ENCODE peak calls at places on chromosomes 11 and 22, in eight cellular contexts. R is retina; V is HEK293T; T is stimulated activated effector memory CD8-positive, alpha-beta T cell treated with anti-CD3 and anti-CD28 coated beads, Interleukin-12 subunit alpha, Interleukin-12 subunit beta, amount 100 ng/mL, for 72 hours; L is RCC 7860; J is epithelial cell of prostate; Q is sciatic nerve; A is A172. U is an unnamed sample.

GRCh38 chr11:126335463-126335760 is 20.1 kb upstream of the ST3GAL4 start:
- DNase-seq in T (no peak), L (no peak), A (no peak), Q (no peak), V (no peak), J (no peak), R (no peak), U (no peak)

GRCh38 chr11:46600162-46600561 is 6.3 kb upstream of the AMBRA1 start:
- DNase-seq in A (no peak), T (no peak), J (no peak), V (no peak), L (no peak), Q (no peak), R (no peak), U (no peak)

GRCh38 chr11:126843096-126843495 is 157.5 kb downstream of the KIRREL3 start:
- DNase-seq in V (no peak), J (no peak), A (no peak), Q (no peak), L (peak; percentile 42), R (no peak), T (no peak), U (no peak)

GRCh38 chr11:119764108-119764874 is 35.3 kb upstream of the NECTIN1 start:
- DNase-seq in J (no peak), R (peak; percentile 86), A (no peak), L (no peak), Q (no peak), V (no peak), T (no peak), U (no peak)

GRCh38 chr11:65786786-65787636 is at the start of gene OVOL1:
- DNase-seq in R (peak; percentile 47), Q (no peak), L (no peak), J (no peak), A (no peak), V (no peak), T (no peak), U (no peak)

GRCh38 chr22:37186228-37186996 is 1.6 kb downstream of the C1QTNF6 start:
- DNase-seq in A (peak; percentile 46), L (peak; percentile 36), J (no peak), Q (peak; percentile 42), V (peak; percentile 85), T (peak; percentile 32), R (peak; percentile 43), U (no peak)

GRCh38 chr11:76263166-76263565 is 56.9 kb upstream of the WNT11 start:
- DNase-seq in Q (no peak), J (no peak), R (no peak), V (no peak), T (no peak), L (no peak), A (no peak), U (no peak)

GRCh38 chr22:23373601-23374000 is 193.3 kb downstream of the BCR start:
- DNase-seq in J (no peak), T (no peak), L (no peak), V (no peak), A (no peak), Q (no peak), R (no peak), U (peak; percentile 19)

GRCh38 chr11:19995131-19995530 is 165.1 kb downstream of the DBX1 start:
- DNase-seq in L (peak; percentile 9), V (no peak), R (no peak), Q (no peak), T (no peak), A (peak; percentile 19), J (peak; percentile 82), U (no peak)

GRCh38 chr11:121406291-121406690 is 45.8 kb upstream of the SORL1 start:
- DNase-seq in L (no peak), A (no peak), T (no peak), Q (no peak), J (no peak), R (no peak), V (no peak), U (no peak)

GRCh38 chr22:41913040-41913719 is 1.7 kb downstream of the SHISA8 start:
- DNase-seq in A (no peak), R (no peak), L (no peak), J (no peak), Q (no peak), V (no peak), T (no peak), U (no peak)

GRCh38 chr11:70663815-70664214 is 265.5 kb downstream of the CTTN start:
- DNase-seq in A (no peak), R (no peak), L (no peak), J (no peak), Q (no peak), V (no peak), T (no peak), U (no peak)

GRCh38 chr11:21704539-21704938 is 488.3 kb upstream of the ANO5 start:
- DNase-seq in A (no peak), T (no peak), J (no peak), V (no peak), Q (no peak), L (no peak), R (no peak), U (no peak)

GRCh38 chr11:46238967-46239800 is 38.3 kb upstream of the CREB3L1 start:
- DNase-seq in Q (peak; percentile 90), R (peak; percentile 96), J (no peak), V (peak; percentile 85), L (peak; percentile 76), A (peak; percentile 74), T (peak; percentile 88), U (peak; percentile 88)

GRCh38 chr22:27075891-27076290 is 418.5 kb downstream of the MIAT start:
- DNase-seq in Q (no peak), R (peak; percentile 47), A (no peak), L (no peak), V (no peak), T (no peak), J (no peak), U (no peak)

GRCh38 chr22:43820671-43821305 is 8.7 kb upstream of the EFCAB6 start:
- DNase-seq in T (no peak), A (no peak), L (no peak), J (no peak), V (no peak), Q (peak; percentile 42), R (no peak), U (peak; percentile 17)

GRCh38 chr22:43136255-43136654 is 6.9 kb downstream of the MCAT start:
- DNase-seq in J (no peak), A (no peak), L (no peak), Q (no peak), R (peak; percentile 39), T (peak; percentile 28), V (peak; percentile 65), U (no peak)

GRCh38 chr11:2678396-2678795 is 21.4 kb downstream of the KCNQ1OT1 start:
- DNase-seq in L (no peak), R (no peak), A (no peak), Q (no peak), T (no peak), V (no peak), J (no peak), U (no peak)

GRCh38 chr11:111723595-111723994 is 42.6 kb downstream of the PPP2R1B start:
- DNase-seq in A (no peak), R (no peak), J (no peak), T (no peak), Q (no peak), V (no peak), L (no peak), U (no peak)

GRCh38 chr22:50696799-50697561 is 24.4 kb downstream of the SHANK3 start:
- DNase-seq in V (peak; percentile 74), Q (peak; percentile 66), R (peak; percentile 74), J (no peak), A (no peak), L (no peak), T (no peak), U (no peak)

GRCh38 chr11:110096369-110096976 is 3.3 kb downstream of the ZC3H12C start:
- DNase-seq in Q (no peak), L (no peak), J (no peak), V (no peak), T (no peak), A (no peak), R (no peak), U (no peak)

GRCh38 chr11:101448881-101449442 is 134.8 kb downstream of the TRPC6 start:
- DNase-seq in T (no peak), L (no peak), Q (no peak), R (no peak), V (no peak), A (no peak), J (no peak), U (no peak)

U was measured in coronary artery.